ENCODE peak calls at places on chromosomes 1 and 21, in six cellular contexts. H is IMR-90, L is BJ, E is H1, S is ascending aorta, Z is pancreas. F is an unnamed sample.

GRCh38 chr1:167439301-167439988 is 78.9 kb downstream of the CD247 start:
- DNase-seq in H (peak; percentile 28), E (no peak), L (no peak), Z (no peak), S (peak; percentile 65), F (no peak)

GRCh38 chr21:26443867-26444266 is 129.2 kb downstream of the CYYR1 start:
- DNase-seq in E (no peak), H (no peak), L (no peak), Z (no peak), S (no peak), F (no peak)

GRCh38 chr1:226708342-226708780 is 30.7 kb downstream of the ITPKB start:
- DNase-seq in L (peak; percentile 56), Z (no peak), E (no peak), H (peak; percentile 92), S (no peak), F (peak; percentile 42)

GRCh38 chr21:34897828-34898227 is 151.3 kb downstream of the RUNX1 start:
- DNase-seq in Z (no peak), H (no peak), S (no peak), L (no peak), E (no peak), F (no peak)

GRCh38 chr1:230040440-230040839 is 26.6 kb upstream of the GALNT2 start:
- DNase-seq in L (no peak), S (no peak), H (no peak), E (no peak), Z (no peak), F (no peak)

GRCh38 chr1:210123924-210124589 is 108.5 kb upstream of the SERTAD4 start:
- DNase-seq in S (no peak), H (peak; percentile 48), E (no peak), L (peak; percentile 32), Z (no peak), F (peak; percentile 26)

GRCh38 chr1:52751589-52752306 is 25.5 kb downstream of the ZYG11B start:
- DNase-seq in S (no peak), Z (no peak), L (no peak), H (peak; percentile 60), E (no peak), F (peak; percentile 7)

GRCh38 chr1:172928412-172928811 is 122.3 kb downstream of the TNFSF18 start:
- DNase-seq in H (peak; percentile 98), Z (no peak), E (no peak), L (peak; percentile 93), S (no peak), F (no peak)

GRCh38 chr1:169103443-169103842 is 3.0 kb upstream of the ATP1B1 start:
- DNase-seq in H (no peak), E (no peak), Z (peak; percentile 80), S (no peak), L (no peak), F (no peak)

GRCh38 chr21:40706806-40707205 is 140.2 kb downstream of the DSCAM start:
- DNase-seq in Z (no peak), L (no peak), H (no peak), S (no peak), E (no peak), F (no peak)

GRCh38 chr1:208536176-208536575 is 292.0 kb upstream of the PLXNA2 start:
- DNase-seq in L (no peak), E (no peak), Z (no peak), S (no peak), H (no peak), F (peak; percentile 10)

GRCh38 chr1:54798769-54799641 is 2.1 kb downstream of the TTC22 start:
- DNase-seq in L (no peak), S (no peak), E (no peak), Z (no peak), H (peak; percentile 36), F (no peak)

GRCh38 chr1:30126839-30127238 is 596.5 kb downstream of the MATN1 start:
- DNase-seq in E (no peak), S (no peak), L (no peak), Z (no peak), H (no peak), F (no peak)

GRCh38 chr1:197736689-197737088 is 38.6 kb downstream of the DENND1B start:
- DNase-seq in H (peak; percentile 60), E (no peak), L (peak; percentile 89), S (no peak), Z (no peak), F (no peak)

GRCh38 chr1:21149430-21149861 is 27.3 kb downstream of the EIF4G3 start:
- DNase-seq in L (peak; percentile 40), Z (no peak), E (no peak), H (peak; percentile 56), S (no peak), F (no peak)

GRCh38 chr1:159712080-159712479 is 2.3 kb downstream of the CRP start:
- DNase-seq in Z (no peak), H (no peak), E (no peak), L (no peak), S (no peak), F (no peak)

GRCh38 chr1:28581531-28582247 is 10.4 kb upstream of the RAB42 start:
- DNase-seq in L (peak; percentile 75), Z (peak; percentile 95), H (peak; percentile 94), S (peak; percentile 97), E (peak; percentile 79), F (peak; percentile 72)
- TF ChIP-seq CTCF in L (no peak), Z (no peak), H (no peak), S (no peak), E (no peak), F (no peak)

DNA sequence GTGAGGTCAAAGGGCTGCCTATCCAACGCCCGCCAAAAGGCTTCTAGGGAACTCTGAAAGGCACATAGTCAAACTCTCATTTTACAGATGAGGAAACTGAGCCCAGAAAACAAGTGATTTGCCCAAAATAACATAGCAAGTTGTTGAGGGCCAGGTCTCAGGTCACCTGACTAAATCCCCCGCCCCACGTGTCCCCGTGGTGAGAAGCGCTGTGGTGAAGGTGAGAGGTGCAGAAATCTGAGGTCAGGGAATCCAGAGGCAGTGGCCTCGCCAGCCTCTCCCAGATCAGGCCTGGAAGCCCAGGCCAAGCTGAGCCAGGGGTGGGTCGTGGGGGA is 5.1 kb downstream of the HDGF start:
- DNase-seq in L (no peak), Z (no peak), E (no peak), S (no peak), H (no peak), F (no peak)
- H3K4me3 ChIP-seq in L (peak overlapping the region; percentile 54), Z (peak overlapping the region; percentile 93), E (peak overlapping the region; percentile 52), S (peak overlapping the region; percentile 73), H (peak overlapping the region; percentile 31), F (peak overlapping the region; percentile 50)

DNA sequence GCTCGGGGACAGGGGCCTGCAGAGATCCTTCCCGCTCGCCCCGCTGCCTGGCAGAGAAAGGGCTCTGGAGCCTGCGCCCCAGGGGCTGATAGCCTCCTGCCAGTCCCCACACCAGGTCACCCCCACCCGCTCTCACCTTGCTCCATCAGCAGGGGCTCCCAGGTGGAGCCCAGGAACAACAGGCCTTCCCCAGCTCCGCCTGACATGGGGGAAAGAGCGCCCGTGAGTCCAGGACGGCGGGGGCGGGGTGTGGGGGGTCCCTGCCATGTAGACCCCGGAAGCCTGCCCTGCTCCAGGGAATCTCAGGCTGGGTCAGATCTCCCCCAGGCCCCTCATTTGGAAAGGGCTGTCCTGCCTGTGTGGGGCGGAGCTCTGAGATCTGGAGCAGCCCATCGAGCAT is 166.5 kb downstream of the PRDM16 start:
- DNase-seq in E (no peak), H (no peak), L (no peak), S (no peak), Z (peak; percentile 30), F (no peak)
- H3K27me3 ChIP-seq in E (no peaks in the 10 kb centered on the region), H (no peaks in the 10 kb centered on the region), L (no peaks in the 10 kb centered on the region), S (no peaks in the 10 kb centered on the region), Z (no peaks in the 10 kb centered on the region), F (peaks cover 16% of the 10 kb centered on the region)

GRCh38 chr1:44454704-44455103 is 49.6 kb downstream of the RNF220 start:
- DNase-seq in E (no peak), H (no peak), S (no peak), Z (no peak), L (no peak), F (no peak)
- TF ChIP-seq CTCF in E (no peak), H (no peak), S (no peak), Z (no peak), L (no peak), F (no peak)